ENCODE peak calls at places on chromosomes 4 and X, in four cellular contexts. N is foreskin fibroblast, W is cardiac muscle cell, O is uterus. I is an unnamed sample.

GRCh38 chr4:174248407-174248806 is 35.1 kb downstream of the FBXO8 start:
- DNase-seq in N (no peak), W (no peak), O (no peak), I (no peak)

GRCh38 chr4:18075823-18076433 is 54.4 kb upstream of the LCORL start:
- DNase-seq in N (peak; percentile 7), W (no peak), O (peak; percentile 41), I (peak; percentile 11)

GRCh38 chr4:144734522-144734921 is 88.6 kb downstream of the HHIP start:
- DNase-seq in N (peak; percentile 43), W (peak; percentile 18), O (no peak), I (peak; percentile 86)

GRCh38 chrX:22575161-22575845 is 302.6 kb downstream of the CBLL2 start:
- DNase-seq in N (peak; percentile 15), W (no peak), O (no peak), I (peak; percentile 65)

GRCh38 chrX:150465856-150466775 is 102.3 kb upstream of the MTM1 start:
- DNase-seq in N (no peak), W (no peak), O (no peak), I (no peak)

GRCh38 chr4:168664242-168664897 is 167.5 kb downstream of the PALLD start:
- DNase-seq in N (no peak), W (no peak), O (no peak), I (peak; percentile 41)

GRCh38 chr4:7423391-7423790 is 11.3 kb downstream of the PSAPL1 start:
- DNase-seq in N (no peak), W (no peak), O (no peak), I (no peak)

GRCh38 chr4:121668368-121669162 is 28.2 kb downstream of the ANXA5 start:
- DNase-seq in N (peak; percentile 98), W (no peak), O (no peak), I (peak; percentile 30)

GRCh38 chr4:176601156-176601555 is 191.6 kb downstream of the VEGFC start:
- DNase-seq in N (no peak), W (no peak), O (no peak), I (no peak)

GRCh38 chr4:165787516-165788274 is 85.3 kb upstream of the TLL1 start:
- DNase-seq in N (no peak), W (no peak), O (no peak), I (peak; percentile 27)

GRCh38 chr4:76301068-76301774 is 5.3 kb upstream of the STBD1 start:
- DNase-seq in N (peak; percentile 84), W (peak; percentile 74), O (no peak), I (peak; percentile 89)

GRCh38 chrX:13733506-13733905 is 914 bp downstream of the TRAPPC2 start:
- DNase-seq in N (peak; percentile 19), W (no peak), O (no peak), I (no peak)

GRCh38 chrX:16445166-16445752 is 204.7 kb upstream of the S100G start:
- DNase-seq in N (peak; percentile 36), W (peak; percentile 63), O (no peak), I (peak; percentile 45)

GRCh38 chrX:148542481-148543255 is 42.3 kb downstream of the AFF2 start:
- DNase-seq in N (no peak), W (no peak), O (no peak), I (no peak)

GRCh38 chrX:9133426-9133825 is 99.5 kb upstream of the FAM9B start:
- DNase-seq in N (peak; percentile 47), W (no peak), O (no peak), I (peak; percentile 2)

GRCh38 chr4:3657917-3658913 is 108.0 kb upstream of the ADRA2C start:
- DNase-seq in N (peak; percentile 90), W (no peak), O (peak; percentile 95), I (no peak)

GRCh38 chr4:81198151-81198550 is 16.9 kb downstream of the PRKG2 start:
- DNase-seq in N (no peak), W (peak; percentile 13), O (no peak), I (peak; percentile 11)

GRCh38 chr4:187480146-187481145 is 515.1 kb upstream of the ZFP42 start:
- DNase-seq in N (peak; percentile 74), W (no peak), O (no peak), I (peak; percentile 65)

GRCh38 chr4:24794916-24795665 is at the start of gene SOD3:
- DNase-seq in N (peak; percentile 89), W (peak; percentile 83), O (peak; percentile 89), I (peak; percentile 16)

GRCh38 chr4:176548571-176548970 is 228.8 kb downstream of the SPCS3 start:
- DNase-seq in N (peak; percentile 89), W (no peak), O (no peak), I (peak; percentile 79)

GRCh38 chr4:114100288-114101031 is 121.0 kb upstream of the ARSJ start:
- DNase-seq in N (no peak), W (no peak), O (no peak), I (no peak)

GRCh38 chr4:8127051-8127798 is 31.4 kb downstream of the ABLIM2 start:
- DNase-seq in N (no peak), W (no peak), O (no peak), I (no peak)

GRCh38 chrX:44305921-44306320 is 37.6 kb downstream of the EFHC2 start:
- DNase-seq in N (no peak), W (no peak), O (no peak), I (no peak)

GRCh38 chr4:158799856-158800255 is 31.0 kb downstream of the FNIP2 start:
- DNase-seq in N (no peak), W (no peak), O (no peak), I (no peak)

GRCh38 chr4:4633431-4633830 is 91.6 kb upstream of the STX18 start:
- DNase-seq in N (no peak), W (no peak), O (no peak), I (no peak)

GRCh38 chr4:53196872-53197759 is 168.7 kb downstream of the SCFD2 start:
- DNase-seq in N (peak; percentile 92), W (peak; percentile 79), O (no peak), I (peak; percentile 80)

GRCh38 chrX:71917621-71918341 is 7.1 kb downstream of the NHSL2 start:
- DNase-seq in N (peak; percentile 17), W (peak; percentile 10), O (peak; percentile 37), I (peak; percentile 37)

GRCh38 chr4:151359576-151359975 is 34.2 kb upstream of the SH3D19 start:
- DNase-seq in N (peak; percentile 36), W (no peak), O (no peak), I (no peak)

GRCh38 chrX:13646154-13646549 is 6.8 kb upstream of the TCEANC start:
- DNase-seq in N (peak; percentile 80), W (peak; percentile 70), O (peak; percentile 62), I (peak; percentile 56)

GRCh38 chrX:17860811-17861495 is at the start of gene RAI2:
- DNase-seq in N (peak; percentile 29), W (peak; percentile 41), O (peak; percentile 71), I (no peak)

GRCh38 chr4:188387134-188387791 is 248.0 kb downstream of the TRIML1 start:
- DNase-seq in N (no peak), W (no peak), O (no peak), I (peak; percentile 50)

GRCh38 chr4:113548303-113548702 is 213.2 kb downstream of the CAMK2D start:
- DNase-seq in N (peak; percentile 21), W (no peak), O (no peak), I (no peak)

DNA sequence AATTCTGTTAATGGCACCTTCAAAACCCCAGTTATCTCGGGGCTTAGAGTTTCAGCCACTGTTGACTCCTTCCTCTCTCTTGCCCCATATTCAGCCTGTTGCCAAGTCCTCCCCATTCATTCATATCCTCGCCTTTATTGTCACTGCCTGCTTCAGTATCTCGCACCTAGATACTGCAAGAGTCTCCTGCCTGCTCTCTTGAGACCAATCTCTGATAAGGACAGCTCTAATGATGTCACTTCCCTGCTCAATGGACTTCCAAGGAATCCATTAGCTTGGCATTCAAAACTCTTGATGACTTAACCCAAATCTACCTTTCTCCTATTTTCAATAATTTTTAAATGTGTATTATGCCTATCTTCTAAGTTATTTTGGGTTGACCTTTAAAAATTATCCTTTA is 1.1 kb upstream of the UBE2A start:
- DNase-seq in N (no peak), W (no peak), O (no peak), I (no peak)
- H3K4me3 ChIP-seq in N (peak overlapping the region; percentile 74), W (peak overlapping the region; percentile 71), O (no peak overlapping the region), I (peak overlapping the region; percentile 67)

DNA sequence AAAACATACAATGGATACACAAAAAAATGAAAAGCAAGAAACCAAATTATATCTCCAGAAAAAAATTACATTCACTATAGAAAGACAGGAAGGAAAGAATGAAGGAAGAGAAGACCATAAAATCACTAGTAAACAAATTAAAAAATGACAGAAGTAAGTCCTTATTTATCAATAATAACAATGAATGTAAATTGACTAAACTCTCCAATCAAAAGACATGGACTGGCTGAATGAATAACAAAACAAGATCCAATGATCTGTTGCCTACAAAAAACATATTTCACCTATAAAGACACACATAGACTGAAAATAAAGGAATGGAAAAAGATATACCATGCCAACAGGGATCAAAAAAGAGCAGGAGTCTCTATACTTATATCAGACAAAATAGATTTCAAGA is 203.2 kb upstream of the F9 start:
- DNase-seq in N (no peak), W (no peak), O (no peak), I (no peak)
- H3K4me3 ChIP-seq in N (no peak overlapping the region), W (no peak overlapping the region), O (no peak overlapping the region), I (no peak overlapping the region)

DNA sequence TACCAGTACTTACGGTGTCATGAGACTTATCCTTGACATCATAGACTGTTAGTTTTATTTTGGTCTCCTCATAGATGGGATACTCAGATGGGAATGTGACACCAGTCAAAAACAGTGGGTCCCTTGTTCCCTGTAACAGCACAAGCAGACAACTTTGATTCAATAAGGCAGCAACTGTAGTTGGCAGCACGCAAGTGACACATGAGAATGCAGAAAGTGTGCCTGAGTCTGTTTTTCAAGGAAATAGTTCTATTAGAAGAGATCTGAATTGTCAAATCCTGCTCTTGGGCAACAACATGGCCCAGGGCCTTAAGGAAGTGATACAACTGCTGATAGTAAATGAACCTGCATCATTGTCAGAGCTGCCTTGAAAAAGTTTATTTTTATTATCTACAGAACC is 443.2 kb downstream of the INPP4B start:
- DNase-seq in N (peak; percentile 75), W (no peak), O (no peak), I (peak; percentile 85)
- H3K4me3 ChIP-seq in N (peak overlapping the region; percentile 74), W (no peak overlapping the region), O (no peak overlapping the region), I (no peak overlapping the region)

GRCh38 chr4:127309360-127310095 is 323.2 kb upstream of the INTU start:
- DNase-seq in N (peak; percentile 88), W (no peak), O (no peak), I (peak; percentile 2)
- H3K4me3 ChIP-seq in N (no peak overlapping the region), W (no peak overlapping the region), O (no peak overlapping the region), I (no peak overlapping the region)

GRCh38 chrX:118352566-118352965 is 6.7 kb downstream of the WDR44 start:
- DNase-seq in N (no peak), W (no peak), O (no peak), I (no peak)

GRCh38 chrX:118350715-118351114 is 4.8 kb downstream of the WDR44 start:
- DNase-seq in N (no peak), W (no peak), O (no peak), I (no peak)

GRCh38 chrX:118348186-118348810 is 2.4 kb downstream of the WDR44 start:
- DNase-seq in N (no peak), W (no peak), O (no peak), I (no peak)

GRCh38 chrX:118349188-118349587 is 3.3 kb downstream of the WDR44 start:
- DNase-seq in N (no peak), W (no peak), O (no peak), I (no peak)

GRCh38 chrX:118350221-118350620 is 4.3 kb downstream of the WDR44 start:
- DNase-seq in N (peak; percentile 47), W (no peak), O (no peak), I (peak; percentile 20)
- H3K4me3 ChIP-seq in N (peak overlapping the region; percentile 33), W (no peak overlapping the region), O (no peak overlapping the region), I (no peak overlapping the region)

GRCh38 chrX:39895228-39896110 is 202.3 kb downstream of the BCOR start:
- DNase-seq in N (peak; percentile 36), W (no peak), O (no peak), I (peak; percentile 48)
- H3K4me3 ChIP-seq in N (no peak overlapping the region), W (no peak overlapping the region), O (no peak overlapping the region), I (no peak overlapping the region)

I was measured in epithelial cell of esophagus.